ENCODE peak calls at places on chromosomes 7 and 10, in five cellular contexts. One of them, this sample, is unnamed. For H3K27me3 and H3K4me1, the result is how much of the 10 kb centered on the place peaks cover.

GRCh38 chr7:66371096-66371824 is 166.1 kb downstream of the TPST1 start:
- DNase-seq in HCT116: no peak
- DNase-seq in hepatocyte: no peak
- DNase-seq in ovary: no peak
- DNase-seq in left ventricle myocardium inferior: no peak
- DNase-seq in this sample: no peak

GRCh38 chr10:69649771-69650550 is 19.9 kb downstream of the FAM241B start:
- DNase-seq in hepatocyte: peak
- DNase-seq in left ventricle myocardium inferior: no peak
- DNase-seq in ovary: no peak
- DNase-seq in HCT116: no peak
- DNase-seq in this sample: no peak

GRCh38 chr10:11146402-11147171 is 128.9 kb downstream of the CELF2 start:
- DNase-seq in hepatocyte: no peak
- DNase-seq in ovary: no peak
- DNase-seq in HCT116: no peak
- DNase-seq in left ventricle myocardium inferior: no peak
- DNase-seq in this sample: no peak

GRCh38 chr7:1418505-1419309 is 40.6 kb downstream of the MICALL2 start:
- DNase-seq in hepatocyte: no peak
- DNase-seq in ovary: no peak
- DNase-seq in left ventricle myocardium inferior: no peak
- DNase-seq in HCT116: peak
- DNase-seq in this sample: no peak

GRCh38 chr10:45071043-45071813 is 70.5 kb downstream of the ZNF22 start:
- DNase-seq in hepatocyte: no peak
- DNase-seq in HCT116: no peak
- DNase-seq in ovary: no peak
- DNase-seq in left ventricle myocardium inferior: no peak
- DNase-seq in this sample: no peak

GRCh38 chr7:28953628-28954027 is 4.5 kb downstream of the TRIL start:
- DNase-seq in ovary: no peak
- DNase-seq in HCT116: no peak
- DNase-seq in hepatocyte: no peak
- DNase-seq in left ventricle myocardium inferior: no peak
- DNase-seq in this sample: no peak

GRCh38 chr10:16756561-16757221 is 60.5 kb downstream of the RSU1 start:
- DNase-seq in hepatocyte: no peak
- DNase-seq in HCT116: no peak
- DNase-seq in ovary: no peak
- DNase-seq in left ventricle myocardium inferior: no peak
- DNase-seq in this sample: no peak

GRCh38 chr7:92830532-92831110 is 5.8 kb downstream of the CDK6 start:
- DNase-seq in ovary: no peak
- DNase-seq in HCT116: no peak
- DNase-seq in hepatocyte: no peak
- DNase-seq in left ventricle myocardium inferior: no peak
- DNase-seq in this sample: no peak

GRCh38 chr7:51619880-51620279 is 303.3 kb upstream of the COBL start:
- DNase-seq in hepatocyte: no peak
- DNase-seq in HCT116: no peak
- DNase-seq in ovary: no peak
- DNase-seq in left ventricle myocardium inferior: no peak
- DNase-seq in this sample: no peak

GRCh38 chr10:129440247-129440646 is 26.8 kb upstream of the MGMT start:
- DNase-seq in HCT116: no peak
- DNase-seq in left ventricle myocardium inferior: no peak
- DNase-seq in ovary: no peak
- DNase-seq in hepatocyte: no peak
- DNase-seq in this sample: no peak

GRCh38 chr10:129433266-129433665 is 33.8 kb upstream of the MGMT start:
- DNase-seq in HCT116: no peak
- DNase-seq in left ventricle myocardium inferior: no peak
- DNase-seq in ovary: no peak
- DNase-seq in hepatocyte: no peak
- DNase-seq in this sample: no peak

GRCh38 chr10:129440722-129441316 is 26.2 kb upstream of the MGMT start:
- DNase-seq in ovary: no peak
- DNase-seq in hepatocyte: no peak
- DNase-seq in left ventricle myocardium inferior: no peak
- DNase-seq in HCT116: no peak
- DNase-seq in this sample: no peak

GRCh38 chr10:129441391-129442009 is 25.5 kb upstream of the MGMT start:
- DNase-seq in HCT116: no peak
- DNase-seq in ovary: no peak
- DNase-seq in left ventricle myocardium inferior: no peak
- DNase-seq in hepatocyte: no peak
- DNase-seq in this sample: no peak

DNA sequence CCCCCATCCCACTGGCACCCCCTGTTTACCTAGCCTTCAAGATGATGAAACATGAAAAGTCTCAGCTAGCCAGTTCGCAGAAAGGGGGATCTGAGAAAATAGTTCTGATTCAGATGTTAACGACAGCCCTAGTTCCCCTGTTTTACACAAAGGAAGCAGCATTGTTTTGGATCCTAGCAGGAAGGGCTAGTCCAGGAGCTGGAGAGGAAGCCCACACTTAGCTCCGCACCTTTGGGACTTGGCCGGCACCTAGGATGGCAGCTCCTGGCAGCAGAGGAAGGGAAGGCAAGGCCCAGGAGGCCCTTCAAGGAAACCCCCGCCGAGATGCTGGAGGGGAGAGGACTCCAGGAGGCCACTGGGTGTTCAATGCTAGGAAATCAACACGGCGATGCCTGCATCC is 29.0 kb upstream of the MGMT start:
- DNase-seq in ovary: no peak
- DNase-seq in HCT116: no peak
- DNase-seq in hepatocyte: no peak
- DNase-seq in left ventricle myocardium inferior: no peak
- DNase-seq in this sample: no peak
- H3K27me3 ChIP-seq in ovary: under half
- H3K27me3 ChIP-seq in HCT116: under half
- H3K27me3 ChIP-seq in hepatocyte: under half
- H3K27me3 ChIP-seq in left ventricle myocardium inferior: under half
- H3K27me3 ChIP-seq in this sample: under half

DNA sequence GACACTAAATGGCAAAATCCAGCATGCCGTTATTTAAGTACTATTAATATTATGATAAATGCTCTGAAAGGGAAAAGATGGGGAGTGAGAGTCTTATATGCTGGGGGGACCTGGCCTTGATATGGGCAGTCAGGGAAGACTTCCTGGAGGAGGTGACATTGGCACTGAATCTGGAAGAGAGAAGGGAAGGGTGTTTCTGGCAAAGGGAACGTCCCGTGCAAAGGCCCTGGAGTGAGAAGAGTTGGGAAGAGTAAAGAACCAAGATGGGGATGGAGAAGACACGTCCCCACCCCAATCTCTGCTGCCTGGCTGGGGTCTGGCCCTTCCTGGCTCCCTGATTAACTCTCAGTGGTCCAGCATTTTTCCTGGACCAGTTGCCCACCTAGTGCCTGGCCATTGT is 5.0 kb upstream of the GRIFIN start:
- DNase-seq in ovary: no peak
- DNase-seq in hepatocyte: no peak
- DNase-seq in HCT116: no peak
- DNase-seq in left ventricle myocardium inferior: no peak
- DNase-seq in this sample: no peak
- H3K4me1 ChIP-seq in ovary: under half
- H3K4me1 ChIP-seq in hepatocyte: under half
- H3K4me1 ChIP-seq in HCT116: under half
- H3K4me1 ChIP-seq in left ventricle myocardium inferior: under half
- H3K4me1 ChIP-seq in this sample: under half

DNA sequence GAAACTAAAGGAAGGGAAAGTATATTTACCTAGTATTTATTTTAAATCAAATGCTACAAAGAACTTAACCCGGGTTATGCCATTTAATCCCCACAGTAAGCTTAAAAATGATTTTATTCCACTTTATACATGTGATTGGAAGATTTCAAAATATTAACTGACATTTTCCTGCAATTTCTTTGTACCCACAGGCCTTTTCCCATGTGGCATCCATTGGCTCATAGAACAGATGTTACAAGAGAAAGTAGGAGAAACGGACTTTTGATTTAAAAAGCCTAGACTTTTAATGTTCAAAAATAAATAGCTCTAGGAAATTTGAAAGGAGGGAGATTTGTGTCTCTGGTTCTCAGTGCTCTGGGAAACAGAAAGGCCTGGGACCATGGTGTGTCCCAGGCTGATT is 807.9 kb downstream of the KCNMA1 start:
- DNase-seq in left ventricle myocardium inferior: no peak
- DNase-seq in hepatocyte: no peak
- DNase-seq in HCT116: no peak
- DNase-seq in ovary: no peak
- DNase-seq in this sample: no peak
- H3K27me3 ChIP-seq in left ventricle myocardium inferior: under half
- H3K27me3 ChIP-seq in hepatocyte: under half
- H3K27me3 ChIP-seq in HCT116: under half
- H3K27me3 ChIP-seq in ovary: under half
- H3K27me3 ChIP-seq in this sample: under half

GRCh38 chr10:34183397-34183796 is 631.7 kb downstream of the PARD3 start:
- DNase-seq in ovary: no peak
- DNase-seq in left ventricle myocardium inferior: no peak
- DNase-seq in HCT116: no peak
- DNase-seq in hepatocyte: no peak
- DNase-seq in this sample: no peak
- H3K4me1 ChIP-seq in ovary: under half
- H3K4me1 ChIP-seq in left ventricle myocardium inferior: under half
- H3K4me1 ChIP-seq in HCT116: under half
- H3K4me1 ChIP-seq in hepatocyte: under half
- H3K4me1 ChIP-seq in this sample: under half

This sample was measured in pancreas.